ENCODE peak calls at places on chromosomes 6 and 20, in eight cellular contexts. Z, R, K, G, H, Y, W and O are unnamed samples.

GRCh38 chr6:149925253-149925973 is 2.5 kb upstream of the RAET1G start:
- DNase-seq in G (no peak), Y (no peak), H (no peak), K (no peak), W (no peak), R (no peak), Z (no peak), O (no peak)

GRCh38 chr6:786946-787763 is 94.2 kb upstream of the EXOC2 start:
- DNase-seq in W (no peak), K (no peak), R (no peak), Y (no peak), G (no peak), Z (no peak), H (no peak), O (peak)

GRCh38 chr20:42494290-42494689 is 695.4 kb downstream of the PTPRT start:
- DNase-seq in H (no peak), Z (no peak), K (no peak), Y (no peak), W (no peak), R (no peak), G (no peak), O (no peak)

GRCh38 chr20:24703284-24703610 is 233.8 kb downstream of the SYNDIG1 start:
- DNase-seq in G (no peak), Y (no peak), Z (no peak), W (no peak), R (no peak), H (no peak), K (no peak), O (no peak)

GRCh38 chr6:167426074-167426473 is 101.2 kb downstream of the TTLL2 start:
- DNase-seq in K (no peak), G (no peak), W (no peak), Z (no peak), Y (no peak), R (no peak), H (no peak), O (no peak)

GRCh38 chr6:27863962-27864905 is 48.0 kb downstream of the OR2B2 start:
- DNase-seq in R (no peak), K (peak), Z (no peak), Y (no peak), H (no peak), G (no peak), W (no peak), O (peak)

GRCh38 chr6:81241717-81242116 is 510.8 kb downstream of the TENT5A start:
- DNase-seq in H (no peak), G (no peak), K (peak), Z (no peak), W (no peak), Y (no peak), R (no peak), O (no peak)

GRCh38 chr20:47289989-47290388 is 66.5 kb downstream of the ZMYND8 start:
- DNase-seq in K (no peak), H (no peak), Y (no peak), G (no peak), Z (no peak), R (no peak), W (no peak), O (no peak)

GRCh38 chr20:8271727-8272126 is 139.7 kb downstream of the PLCB1 start:
- DNase-seq in H (no peak), K (no peak), W (no peak), R (no peak), Y (no peak), Z (no peak), G (no peak), O (no peak)

GRCh38 chr6:107496041-107496440 is 6.1 kb downstream of the SOBP start:
- DNase-seq in G (no peak), H (no peak), R (no peak), W (no peak), K (no peak), Z (no peak), Y (no peak), O (no peak)

GRCh38 chr6:114287461-114287860 is 55.4 kb downstream of the HS3ST5 start:
- DNase-seq in K (no peak), H (no peak), W (no peak), Z (no peak), Y (no peak), G (no peak), R (no peak), O (no peak)

GRCh38 chr6:3761989-3762270 is 10.4 kb upstream of the PXDC1 start:
- DNase-seq in K (no peak), R (no peak), Y (no peak), Z (no peak), W (no peak), H (no peak), G (no peak), O (no peak)

GRCh38 chr6:131231886-131232285 is 96.6 kb downstream of the AKAP7 start:
- DNase-seq in H (no peak), W (no peak), G (no peak), K (no peak), R (no peak), Y (no peak), Z (no peak), O (no peak)

GRCh38 chr20:8940311-8940710 is 128.6 kb upstream of the PLCB4 start:
- DNase-seq in W (no peak), Y (no peak), H (no peak), R (no peak), K (no peak), Z (no peak), G (no peak), O (no peak)

GRCh38 chr6:134063966-134064445 is 11.6 kb upstream of the SLC2A12 start:
- DNase-seq in Y (peak), R (peak), Z (no peak), W (peak), G (peak), H (peak), K (peak), O (peak)

GRCh38 chr6:155434117-155434516 is 21.5 kb downstream of the NOX3 start:
- DNase-seq in K (no peak), R (no peak), Z (no peak), H (no peak), G (no peak), W (no peak), Y (no peak), O (no peak)

GRCh38 chr6:10589429-10589727 is 68.2 kb downstream of the GCNT2 start:
- DNase-seq in H (peak), Z (no peak), Y (no peak), K (no peak), G (no peak), R (no peak), W (peak), O (no peak)